ENCODE peak calls at places on chromosomes 7 and 10, in eight cellular contexts. One of them, this sample, is unnamed. For H4K20me1, the result is how much of the 10 kb centered on the place peaks cover.

GRCh38 chr10:48819806-48820205 is 119.8 kb downstream of the LRRC18 start:
- DNase-seq in HepG2: no peak
- DNase-seq in astrocyte: no peak
- DNase-seq in PC-3: no peak
- DNase-seq in HCT116: no peak
- DNase-seq in H9: no peak
- DNase-seq in mammary epithelial cell: no peak
- DNase-seq in fibroblast of lung: no peak
- DNase-seq in this sample: no peak

GRCh38 chr10:44372181-44372580 is 12.7 kb downstream of the CXCL12 start:
- DNase-seq in fibroblast of lung: no peak
- DNase-seq in mammary epithelial cell: no peak
- DNase-seq in PC-3: no peak
- DNase-seq in HCT116: no peak
- DNase-seq in astrocyte: no peak
- DNase-seq in H9: no peak
- DNase-seq in HepG2: no peak
- DNase-seq in this sample: no peak

GRCh38 chr7:158015403-158016116 is 572.1 kb downstream of the PTPRN2 start:
- DNase-seq in HCT116: no peak
- DNase-seq in mammary epithelial cell: no peak
- DNase-seq in H9: no peak
- DNase-seq in PC-3: no peak
- DNase-seq in astrocyte: no peak
- DNase-seq in HepG2: no peak
- DNase-seq in fibroblast of lung: no peak
- DNase-seq in this sample: no peak

GRCh38 chr7:157302314-157302711 is 34.5 kb upstream of the DNAJB6 start:
- DNase-seq in astrocyte: peak
- DNase-seq in mammary epithelial cell: peak
- DNase-seq in HepG2: no peak
- DNase-seq in fibroblast of lung: peak
- DNase-seq in H9: peak
- DNase-seq in PC-3: peak
- DNase-seq in HCT116: no peak
- DNase-seq in this sample: no peak

GRCh38 chr7:2821842-2822507 is 22.1 kb downstream of the GNA12 start:
- DNase-seq in astrocyte: peak
- DNase-seq in H9: no peak
- DNase-seq in PC-3: peak
- DNase-seq in HepG2: no peak
- DNase-seq in HCT116: no peak
- DNase-seq in mammary epithelial cell: peak
- DNase-seq in fibroblast of lung: peak
- DNase-seq in this sample: peak

GRCh38 chr7:3427957-3428356 is 126.9 kb downstream of the SDK1 start:
- DNase-seq in fibroblast of lung: no peak
- DNase-seq in H9: no peak
- DNase-seq in astrocyte: no peak
- DNase-seq in PC-3: peak
- DNase-seq in HepG2: no peak
- DNase-seq in HCT116: peak
- DNase-seq in mammary epithelial cell: no peak
- DNase-seq in this sample: no peak

GRCh38 chr10:49592726-49593563 is 17.2 kb upstream of the SLC18A3 start:
- DNase-seq in fibroblast of lung: peak
- DNase-seq in PC-3: peak
- DNase-seq in H9: peak
- DNase-seq in astrocyte: no peak
- DNase-seq in HepG2: peak
- DNase-seq in HCT116: peak
- DNase-seq in mammary epithelial cell: peak
- DNase-seq in this sample: no peak

GRCh38 chr10:121088524-121088923 is 237.4 kb downstream of the WDR11 start:
- DNase-seq in mammary epithelial cell: peak
- DNase-seq in astrocyte: no peak
- DNase-seq in H9: peak
- DNase-seq in PC-3: peak
- DNase-seq in fibroblast of lung: no peak
- DNase-seq in HepG2: no peak
- DNase-seq in HCT116: no peak
- DNase-seq in this sample: no peak

GRCh38 chr10:130935051-130935450 is 376.5 kb downstream of the TCERG1L start:
- DNase-seq in H9: no peak
- DNase-seq in HepG2: no peak
- DNase-seq in fibroblast of lung: no peak
- DNase-seq in astrocyte: no peak
- DNase-seq in mammary epithelial cell: no peak
- DNase-seq in PC-3: no peak
- DNase-seq in HCT116: no peak
- DNase-seq in this sample: no peak

GRCh38 chr10:122565766-122566206 is 5.2 kb downstream of the DMBT1 start:
- DNase-seq in fibroblast of lung: peak
- DNase-seq in HepG2: peak
- DNase-seq in mammary epithelial cell: peak
- DNase-seq in HCT116: peak
- DNase-seq in H9: peak
- DNase-seq in PC-3: peak
- DNase-seq in astrocyte: peak
- DNase-seq in this sample: no peak

GRCh38 chr10:22925088-22925487 is 2.8 kb upstream of the ARMC3 start:
- DNase-seq in HepG2: no peak
- DNase-seq in HCT116: no peak
- DNase-seq in astrocyte: no peak
- DNase-seq in fibroblast of lung: no peak
- DNase-seq in PC-3: no peak
- DNase-seq in mammary epithelial cell: no peak
- DNase-seq in H9: no peak
- DNase-seq in this sample: no peak

GRCh38 chr7:98357751-98358161 is 43.1 kb downstream of the BAIAP2L1 start:
- DNase-seq in HCT116: no peak
- DNase-seq in fibroblast of lung: peak
- DNase-seq in mammary epithelial cell: no peak
- DNase-seq in HepG2: peak
- DNase-seq in H9: no peak
- DNase-seq in astrocyte: peak
- DNase-seq in PC-3: peak
- DNase-seq in this sample: no peak

GRCh38 chr7:98358706-98359105 is 42.2 kb downstream of the BAIAP2L1 start:
- DNase-seq in HCT116: no peak
- DNase-seq in HepG2: no peak
- DNase-seq in PC-3: no peak
- DNase-seq in H9: no peak
- DNase-seq in mammary epithelial cell: no peak
- DNase-seq in astrocyte: no peak
- DNase-seq in fibroblast of lung: no peak
- DNase-seq in this sample: no peak

GRCh38 chr7:98359395-98359794 is 41.5 kb downstream of the BAIAP2L1 start:
- DNase-seq in mammary epithelial cell: no peak
- DNase-seq in HCT116: no peak
- DNase-seq in PC-3: no peak
- DNase-seq in H9: no peak
- DNase-seq in HepG2: no peak
- DNase-seq in fibroblast of lung: no peak
- DNase-seq in astrocyte: no peak
- DNase-seq in this sample: no peak

GRCh38 chr7:98362517-98362916 is 38.4 kb downstream of the BAIAP2L1 start:
- DNase-seq in H9: peak
- DNase-seq in HepG2: no peak
- DNase-seq in astrocyte: no peak
- DNase-seq in mammary epithelial cell: no peak
- DNase-seq in fibroblast of lung: no peak
- DNase-seq in HCT116: no peak
- DNase-seq in PC-3: no peak
- DNase-seq in this sample: no peak

GRCh38 chr7:98360221-98361124 is 40.4 kb downstream of the BAIAP2L1 start:
- DNase-seq in mammary epithelial cell: no peak
- DNase-seq in H9: peak
- DNase-seq in PC-3: no peak
- DNase-seq in HCT116: no peak
- DNase-seq in astrocyte: no peak
- DNase-seq in fibroblast of lung: no peak
- DNase-seq in HepG2: peak
- DNase-seq in this sample: no peak
- H3K9ac ChIP-seq in mammary epithelial cell: no peak
- H3K9ac ChIP-seq in H9: no peak
- H3K9ac ChIP-seq in PC-3: no peak
- H3K9ac ChIP-seq in HCT116: peak
- H3K9ac ChIP-seq in astrocyte: no peak
- H3K9ac ChIP-seq in fibroblast of lung: no peak
- H3K9ac ChIP-seq in HepG2: no peak
- H3K9ac ChIP-seq in this sample: no peak

DNA sequence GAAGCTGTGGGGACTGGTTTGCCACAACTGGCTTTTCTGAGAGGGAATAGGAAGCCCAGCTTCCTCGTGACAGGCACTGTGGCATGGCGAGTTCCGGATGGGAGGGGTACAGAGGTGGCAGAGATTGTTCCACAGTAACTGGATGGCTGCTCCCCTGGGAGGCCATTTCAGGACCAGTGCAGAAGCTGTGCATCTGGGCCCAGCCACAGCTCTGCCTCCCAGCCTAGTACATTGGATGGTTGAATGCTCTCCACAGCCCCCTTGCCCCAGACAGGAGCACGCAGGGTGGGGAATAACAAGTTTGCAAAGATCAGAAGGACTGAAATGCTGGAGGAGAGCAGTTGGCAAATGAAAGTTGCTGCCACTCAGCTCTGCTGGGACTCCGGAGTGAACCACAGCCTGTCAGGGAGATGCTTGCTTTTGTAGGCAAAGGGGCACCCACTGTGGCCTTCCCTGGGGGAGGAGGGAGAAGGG is 51.7 kb downstream of the GSDME start:
- DNase-seq in H9: no peak
- DNase-seq in mammary epithelial cell: no peak
- DNase-seq in PC-3: no peak
- DNase-seq in astrocyte: no peak
- DNase-seq in HepG2: no peak
- DNase-seq in fibroblast of lung: no peak
- DNase-seq in HCT116: no peak
- DNase-seq in this sample: no peak
- H4K20me1 ChIP-seq in H9: under half
- H4K20me1 ChIP-seq in mammary epithelial cell: under half
- H4K20me1 ChIP-seq in PC-3: under half
- H4K20me1 ChIP-seq in astrocyte: under half
- H4K20me1 ChIP-seq in HepG2: under half
- H4K20me1 ChIP-seq in fibroblast of lung: under half
- H4K20me1 ChIP-seq in HCT116: under half
- H4K20me1 ChIP-seq in this sample: under half

DNA sequence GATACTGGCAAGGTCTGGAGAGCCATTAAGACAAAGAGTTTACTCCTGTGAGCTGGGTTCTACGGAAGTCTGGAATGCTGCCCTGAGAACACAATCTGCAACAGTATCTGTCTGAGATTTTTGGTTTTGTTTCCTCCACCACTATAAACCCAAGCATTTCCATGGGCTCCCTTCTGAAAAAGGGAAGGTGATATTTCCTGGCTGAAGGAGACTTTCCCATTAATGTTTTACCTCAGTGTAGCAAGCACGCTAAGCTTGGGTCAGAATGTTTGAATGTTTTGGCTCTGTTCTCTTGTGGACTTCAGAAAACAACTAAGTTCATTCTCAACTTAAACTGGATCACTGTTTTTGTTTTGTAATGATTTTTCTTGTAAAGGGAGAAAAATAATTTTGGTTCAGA is 61.2 kb upstream of the BICC1 start:
- DNase-seq in HCT116: no peak
- DNase-seq in H9: no peak
- DNase-seq in fibroblast of lung: no peak
- DNase-seq in astrocyte: no peak
- DNase-seq in HepG2: no peak
- DNase-seq in PC-3: no peak
- DNase-seq in mammary epithelial cell: no peak
- DNase-seq in this sample: no peak
- H3K9ac ChIP-seq in HCT116: no peak
- H3K9ac ChIP-seq in H9: no peak
- H3K9ac ChIP-seq in fibroblast of lung: no peak
- H3K9ac ChIP-seq in astrocyte: no peak
- H3K9ac ChIP-seq in HepG2: no peak
- H3K9ac ChIP-seq in PC-3: no peak
- H3K9ac ChIP-seq in mammary epithelial cell: no peak
- H3K9ac ChIP-seq in this sample: no peak

DNA sequence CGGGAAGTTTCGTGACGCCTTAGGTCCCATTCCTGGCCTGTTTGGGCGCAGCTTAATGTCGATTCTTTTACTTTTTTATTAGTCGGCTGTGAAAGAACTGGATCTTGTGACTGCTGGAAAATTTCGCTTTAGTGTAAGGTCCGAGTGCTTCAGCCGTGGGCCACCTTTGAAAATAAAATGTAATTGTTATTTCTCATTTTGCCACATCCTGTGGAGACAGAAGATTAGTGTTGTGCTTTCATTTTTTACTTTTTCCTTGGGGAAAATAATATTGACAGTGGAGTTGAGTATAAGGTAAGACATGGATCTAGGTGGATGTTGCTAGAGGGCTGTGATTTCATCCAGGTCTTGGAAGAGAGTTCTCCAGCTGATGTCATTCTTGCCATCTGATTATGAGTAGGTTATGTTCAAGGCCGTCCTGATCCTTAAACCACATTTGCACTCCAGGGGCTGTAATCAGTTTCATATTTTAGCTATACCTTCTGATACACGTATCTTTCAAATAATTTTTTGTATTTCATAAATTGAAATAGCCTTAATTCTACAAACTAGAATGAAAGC is 873 bp downstream of the RAB18 start:
- DNase-seq in HCT116: no peak
- DNase-seq in mammary epithelial cell: peak
- DNase-seq in PC-3: no peak
- DNase-seq in H9: no peak
- DNase-seq in HepG2: no peak
- DNase-seq in fibroblast of lung: peak
- DNase-seq in astrocyte: peak
- DNase-seq in this sample: no peak
- H4K20me1 ChIP-seq in HCT116: under half
- H4K20me1 ChIP-seq in mammary epithelial cell: under half
- H4K20me1 ChIP-seq in PC-3: under half
- H4K20me1 ChIP-seq in H9: under half
- H4K20me1 ChIP-seq in HepG2: under half
- H4K20me1 ChIP-seq in fibroblast of lung: under half
- H4K20me1 ChIP-seq in astrocyte: under half
- H4K20me1 ChIP-seq in this sample: under half

DNA sequence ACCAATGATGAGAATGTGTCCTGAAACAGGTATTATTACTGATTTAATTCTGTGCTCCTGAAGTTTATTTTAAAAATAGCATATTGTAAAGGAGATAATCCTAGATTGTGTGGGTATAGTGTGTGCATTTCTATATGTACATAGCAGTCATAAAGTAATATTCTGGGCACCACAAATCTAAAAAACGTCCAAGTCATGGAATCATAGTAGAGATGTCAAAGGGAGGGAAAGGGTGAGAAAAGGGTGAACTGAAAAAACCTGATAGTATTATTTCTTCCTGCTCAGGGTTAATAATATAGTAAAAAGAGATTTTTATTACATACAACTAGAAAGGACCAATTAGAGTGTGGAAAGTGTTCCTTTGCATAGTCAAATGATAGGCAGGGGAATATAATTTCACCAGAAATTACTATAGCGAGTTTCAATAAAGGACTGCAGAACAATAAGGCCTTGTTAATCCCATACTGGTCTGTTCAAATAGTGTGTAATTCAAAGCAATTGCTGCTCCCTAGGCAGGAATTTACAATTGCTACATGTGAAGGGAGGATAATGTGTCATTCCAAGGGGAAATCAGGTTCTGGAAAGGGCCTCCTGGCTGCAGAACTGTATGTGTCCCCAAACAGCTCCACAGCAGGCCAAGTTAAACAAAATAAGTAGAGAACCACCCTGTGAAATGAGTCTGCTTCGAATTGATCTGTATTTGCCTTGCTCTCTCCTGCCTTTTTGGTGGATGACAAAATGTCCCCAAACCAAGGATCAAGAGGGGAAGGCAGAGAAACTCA is 42.5 kb upstream of the KMT2E start:
- DNase-seq in HCT116: no peak
- DNase-seq in astrocyte: no peak
- DNase-seq in fibroblast of lung: peak
- DNase-seq in PC-3: peak
- DNase-seq in mammary epithelial cell: peak
- DNase-seq in HepG2: peak
- DNase-seq in H9: no peak
- DNase-seq in this sample: no peak
- H3K9ac ChIP-seq in HCT116: no peak
- H3K9ac ChIP-seq in astrocyte: peak
- H3K9ac ChIP-seq in fibroblast of lung: no peak
- H3K9ac ChIP-seq in PC-3: peak
- H3K9ac ChIP-seq in mammary epithelial cell: peak
- H3K9ac ChIP-seq in HepG2: no peak
- H3K9ac ChIP-seq in H9: no peak
- H3K9ac ChIP-seq in this sample: peak